ENCODE peak calls at places on chromosomes 7 and 10, in seven cellular contexts. Y is NCI-H774, W is midbrain, I is NCI-H460, Q is pons, L is activated T-cell treated with anti-CD3 and anti-CD28 coated beads for 48 hours, B is cardiac muscle cell. T is an unnamed sample.

GRCh38 chr10:46216836-46217748 is 69.7 kb upstream of the ANTXRL start:
- DNase-seq in L (no peak), Q (no peak), Y (no peak), I (no peak), B (peak), W (no peak), T (no peak)

GRCh38 chr7:44646176-44646920 is 39.9 kb downstream of the OGDH start:
- DNase-seq in L (no peak), B (no peak), Y (no peak), W (no peak), I (no peak), Q (no peak), T (no peak)

GRCh38 chr10:12685261-12685861 is 316.2 kb downstream of the CCDC3 start:
- DNase-seq in L (no peak), Y (no peak), Q (no peak), B (no peak), I (no peak), W (no peak), T (no peak)

GRCh38 chr10:106043833-106044232 is 1120.7 kb downstream of the SORCS1 start:
- DNase-seq in I (no peak), L (no peak), W (no peak), Q (peak), Y (no peak), B (no peak), T (no peak)

GRCh38 chr7:131568953-131569352 is 12.5 kb upstream of the PODXL start:
- DNase-seq in W (no peak), B (no peak), Q (no peak), Y (no peak), L (no peak), I (no peak), T (no peak)

GRCh38 chr7:23343102-23343501 is 44.0 kb downstream of the MALSU1 start:
- DNase-seq in Q (no peak), L (no peak), B (no peak), Y (no peak), W (no peak), I (no peak), T (no peak)

GRCh38 chr10:106111241-106111640 is 1053.3 kb downstream of the SORCS1 start:
- DNase-seq in B (peak), L (no peak), I (no peak), Y (no peak), Q (no peak), W (no peak), T (no peak)

GRCh38 chr7:40303996-40304395 is 169.2 kb downstream of the SUGCT start:
- DNase-seq in Y (no peak), L (no peak), Q (no peak), B (no peak), W (no peak), I (no peak), T (no peak)

GRCh38 chr10:125102821-125103220 is 57.5 kb downstream of the CTBP2 start:
- DNase-seq in B (no peak), W (no peak), L (no peak), Y (no peak), Q (no peak), I (no peak), T (no peak)

GRCh38 chr10:101780818-101781654 is 2.2 kb downstream of the NPM3 start:
- DNase-seq in B (peak), Q (peak), Y (no peak), L (peak), I (peak), W (peak), T (peak)

GRCh38 chr10:128631801-128632241 is 505.6 kb upstream of the MKI67 start:
- DNase-seq in B (peak), I (peak), L (no peak), Q (peak), Y (no peak), W (peak), T (no peak)